ENCODE peak calls at places on chromosome 1, in four cellular contexts. F is H9, S is neuronal stem cell, Y is mesenchymal stem cell. X is an unnamed sample.

GRCh38 chr1:8807004-8807403 is 10.4 kb downstream of the RERE start:
- DNase-seq in F (no peak), S (no peak), Y (no peak), X (no peak)

GRCh38 chr1:34477632-34478141 is 277.2 kb upstream of the GJB5 start:
- DNase-seq in F (no peak), S (no peak), Y (no peak), X (no peak)

GRCh38 chr1:219188331-219188803 is 14.7 kb downstream of the LYPLAL1 start:
- DNase-seq in F (no peak), S (no peak), Y (no peak), X (no peak)

GRCh38 chr1:234750922-234751595 is 141.1 kb upstream of the IRF2BP2 start:
- DNase-seq in F (no peak), S (no peak), Y (no peak), X (no peak)

GRCh38 chr1:2642560-2643413 is 10.0 kb upstream of the MMEL1 start:
- DNase-seq in F (peak), S (peak), Y (peak), X (peak)

GRCh38 chr1:202860744-202861419 is 28.1 kb downstream of the RABIF start:
- DNase-seq in F (peak), S (peak), Y (peak), X (peak)

GRCh38 chr1:115531806-115532359 is 109.9 kb upstream of the VANGL1 start:
- DNase-seq in F (no peak), S (no peak), Y (no peak), X (no peak)

GRCh38 chr1:170114916-170115315 is 30.8 kb upstream of the NTMT2 start:
- DNase-seq in F (no peak), S (no peak), Y (peak), X (no peak)

GRCh38 chr1:156247460-156248322 is at the start of gene PAQR6:
- DNase-seq in F (peak), S (peak), Y (no peak), X (peak)

GRCh38 chr1:166859597-166859996 is 16.5 kb downstream of the TADA1 start:
- DNase-seq in F (no peak), S (no peak), Y (no peak), X (no peak)
- H2AK5ac ChIP-seq in F (no peak), S (no peak), Y (no peak), X (no peak)

GRCh38 chr1:10897981-10898728 is 101.7 kb upstream of the CASZ1 start:
- DNase-seq in F (peak), S (no peak), Y (no peak), X (no peak)
- H2AK5ac ChIP-seq in F (no peak), S (peak), Y (no peak), X (no peak)

GRCh38 chr1:33369764-33370163 is 48.9 kb upstream of the A3GALT2 start:
- DNase-seq in F (no peak), S (no peak), Y (no peak), X (no peak)

GRCh38 chr1:33369081-33369480 is 48.2 kb upstream of the A3GALT2 start:
- DNase-seq in F (no peak), S (no peak), Y (no peak), X (no peak)

GRCh38 chr1:33366766-33367487 is 46.0 kb upstream of the A3GALT2 start:
- DNase-seq in F (no peak), S (no peak), Y (no peak), X (no peak)

GRCh38 chr1:33367488-33368405 is 46.8 kb upstream of the A3GALT2 start:
- DNase-seq in F (peak), S (peak), Y (peak), X (peak)

GRCh38 chr1:33368431-33368830 is 47.5 kb upstream of the A3GALT2 start:
- DNase-seq in F (no peak), S (no peak), Y (no peak), X (no peak)
- H2AK5ac ChIP-seq in F (no peak), S (peak), Y (no peak), X (no peak)

GRCh38 chr1:212489284-212489859 is 56.7 kb downstream of the NENF start:
- DNase-seq in F (no peak), S (no peak), Y (no peak), X (no peak)

GRCh38 chr1:212487286-212487685 is 54.6 kb downstream of the NENF start:
- DNase-seq in F (no peak), S (no peak), Y (peak), X (no peak)

GRCh38 chr1:212488436-212489283 is 55.9 kb downstream of the NENF start:
- DNase-seq in F (no peak), S (no peak), Y (peak), X (no peak)

GRCh38 chr1:212486591-212486963 is 53.9 kb downstream of the NENF start:
- DNase-seq in F (no peak), S (no peak), Y (no peak), X (no peak)

GRCh38 chr1:212487774-212488435 is 55.2 kb downstream of the NENF start:
- DNase-seq in F (no peak), S (no peak), Y (no peak), X (no peak)
- H2AK5ac ChIP-seq in F (no peak), S (peak), Y (peak), X (no peak)

GRCh38 chr1:22275211-22275610 is 132.3 kb upstream of the WNT4 start:
- DNase-seq in F (no peak), S (no peak), Y (no peak), X (no peak)

GRCh38 chr1:22276396-22276748 is 133.5 kb upstream of the WNT4 start:
- DNase-seq in F (no peak), S (no peak), Y (no peak), X (no peak)

GRCh38 chr1:22271847-22272801 is 129.2 kb upstream of the WNT4 start:
- DNase-seq in F (no peak), S (no peak), Y (no peak), X (no peak)

GRCh38 chr1:22275626-22276395 is 132.9 kb upstream of the WNT4 start:
- DNase-seq in F (peak), S (peak), Y (peak), X (peak)

DNA sequence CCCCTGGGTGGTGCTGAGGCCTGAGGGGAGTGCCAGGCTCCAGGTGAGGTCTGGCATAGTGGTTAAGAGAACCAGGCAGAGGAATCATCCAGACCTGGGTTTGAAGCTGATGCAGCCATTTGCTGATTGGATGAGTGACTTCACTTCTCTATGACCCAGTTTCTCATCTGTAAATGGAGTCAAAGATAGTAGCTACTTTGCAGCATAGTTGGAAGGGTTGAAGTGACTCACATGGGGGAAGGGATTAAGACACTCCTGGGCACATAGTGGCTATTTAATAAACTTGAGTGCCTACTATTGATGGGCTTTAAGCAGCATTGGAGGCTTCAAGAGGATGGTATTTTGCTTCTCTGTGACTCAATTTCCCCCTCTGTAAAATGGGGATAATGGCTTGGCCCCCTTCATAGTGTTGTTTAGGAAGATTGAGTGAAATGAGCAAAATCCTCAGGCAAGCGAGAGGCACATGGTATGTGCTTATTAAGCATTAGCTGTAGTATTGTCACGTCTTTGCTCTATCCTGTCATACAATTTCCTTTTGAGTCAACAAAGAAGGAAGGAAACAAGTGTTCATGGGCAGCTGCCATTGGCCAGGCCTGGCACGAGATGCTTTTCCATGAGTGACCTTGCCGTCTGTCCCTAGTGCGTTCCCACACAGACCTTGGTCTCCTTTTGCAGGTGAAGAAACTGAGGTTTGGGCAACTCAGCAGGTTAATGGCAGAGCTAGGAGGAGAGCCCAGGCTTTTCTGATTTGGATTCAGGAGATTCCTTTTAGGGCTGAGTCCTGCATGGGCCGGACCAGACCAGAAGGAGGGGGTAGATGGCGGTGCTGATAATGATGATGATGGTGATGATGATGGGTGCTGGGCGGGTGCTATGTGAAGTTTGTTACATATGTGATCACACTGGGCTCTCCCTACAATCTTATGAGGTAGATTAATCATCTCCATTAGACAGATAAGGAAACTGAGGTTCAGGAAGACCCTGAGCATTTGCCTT is 131.1 kb upstream of the WNT4 start:
- DNase-seq in F (no peak), S (no peak), Y (peak), X (no peak)
- H2AK5ac ChIP-seq in F (no peak), S (no peak), Y (no peak), X (no peak)

GRCh38 chr1:162145280-162145965 is 75.9 kb downstream of the NOS1AP start:
- DNase-seq in F (no peak), S (peak), Y (peak), X (no peak)
- H2AK5ac ChIP-seq in F (no peak), S (peak), Y (no peak), X (peak)

DNA sequence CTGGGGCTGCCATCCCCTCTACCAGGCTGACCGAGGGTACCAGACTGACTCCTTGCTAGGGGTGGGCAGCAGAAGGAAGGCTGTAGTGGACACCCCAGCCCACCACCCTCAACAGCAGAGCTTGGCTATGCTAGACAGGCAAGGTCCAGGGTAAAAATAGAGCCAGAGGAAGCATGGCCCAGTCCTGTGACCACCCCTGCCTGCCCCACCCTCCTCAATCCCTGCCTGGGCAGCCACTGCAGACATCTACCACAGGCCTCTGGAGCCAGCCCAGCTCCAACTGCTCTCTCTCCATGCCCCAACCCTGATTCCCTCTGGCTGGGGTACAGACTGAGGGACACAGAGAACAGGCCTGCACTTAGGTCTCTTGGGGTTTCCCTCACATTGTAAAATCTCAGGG is 1.7 kb downstream of the S100A1 start:
- DNase-seq in F (no peak), S (no peak), Y (no peak), X (no peak)
- H2AK5ac ChIP-seq in F (no peak), S (no peak), Y (peak), X (no peak)

X was measured in H1.